ENCODE peak calls at places on chromosomes 12 and 14, in five cellular contexts. H is endothelial cell; E is BE2C; U is NCI-H1092; V is activated CD4-positive, alpha-beta T cell treated with anti-CD3 and anti-CD28 coated beads, Interleukin-2, amount 50 U/mL, for 48 hours. P is an unnamed sample.

GRCh38 chr12:113700943-113701342 is 229.3 kb upstream of the LHX5 start:
- DNase-seq in H (no peak), E (no peak), U (no peak), V (no peak), P (no peak)

GRCh38 chr14:53567236-53567785 is 389.3 kb downstream of the BMP4 start:
- DNase-seq in H (no peak), E (no peak), U (no peak), V (no peak), P (no peak)

GRCh38 chr12:66497000-66497897 is 181.6 kb downstream of the GRIP1 start:
- DNase-seq in H (no peak), E (no peak), U (no peak), V (no peak), P (no peak)

GRCh38 chr14:91872011-91872476 is 4.7 kb upstream of the TC2N start:
- DNase-seq in H (no peak), E (no peak), U (no peak), V (peak), P (no peak)

GRCh38 chr14:64998455-64998931 is 11.8 kb downstream of the FNTB start:
- DNase-seq in H (no peak), E (no peak), U (no peak), V (no peak), P (no peak)

GRCh38 chr14:61950340-61950739 is 188.1 kb downstream of the SNAPC1 start:
- DNase-seq in H (no peak), E (no peak), U (no peak), V (no peak), P (no peak)

GRCh38 chr12:106428379-106428778 is 70.8 kb downstream of the POLR3B start:
- DNase-seq in H (no peak), E (no peak), U (no peak), V (no peak), P (no peak)

GRCh38 chr12:124006582-124007170 is 33.7 kb downstream of the ZNF664 start:
- DNase-seq in H (no peak), E (no peak), U (no peak), V (peak), P (no peak)

GRCh38 chr12:66776974-66777373 is 98.1 kb upstream of the GRIP1 start:
- DNase-seq in H (no peak), E (no peak), U (no peak), V (peak), P (no peak)

GRCh38 chr14:55448146-55448614 is 7.8 kb upstream of the TBPL2 start:
- DNase-seq in H (no peak), E (peak), U (no peak), V (peak), P (no peak)

GRCh38 chr12:110117948-110118685 is 6.0 kb upstream of the IFT81 start:
- DNase-seq in H (peak), E (no peak), U (no peak), V (no peak), P (no peak)

P was measured in NCI-H2081 treated with DMSO at 0.1 percent for 48 hours.